ENCODE peak calls at places on chromosomes 5 and 9, in six cellular contexts. One of them, this sample, is unnamed.

GRCh38 chr5:67234671-67235176 is 38.1 kb upstream of the CD180 start:
- DNase-seq in mammary epithelial cell: peak
- DNase-seq in fibroblast of lung: peak
- DNase-seq in A549: no peak
- DNase-seq in GM23248: peak
- DNase-seq in endothelial cell of umbilical vein: peak
- DNase-seq in this sample: no peak

GRCh38 chr5:37735649-37736347 is 104.0 kb downstream of the GDNF start:
- DNase-seq in mammary epithelial cell: no peak
- DNase-seq in fibroblast of lung: peak
- DNase-seq in A549: no peak
- DNase-seq in GM23248: peak
- DNase-seq in endothelial cell of umbilical vein: no peak
- DNase-seq in this sample: no peak

GRCh38 chr9:135102331-135102730 is 14.9 kb downstream of the OLFM1 start:
- DNase-seq in mammary epithelial cell: no peak
- DNase-seq in fibroblast of lung: no peak
- DNase-seq in A549: no peak
- DNase-seq in GM23248: no peak
- DNase-seq in endothelial cell of umbilical vein: no peak
- DNase-seq in this sample: no peak

GRCh38 chr5:87826507-87826906 is 413.8 kb upstream of the CCNH start:
- DNase-seq in mammary epithelial cell: no peak
- DNase-seq in fibroblast of lung: no peak
- DNase-seq in A549: no peak
- DNase-seq in GM23248: no peak
- DNase-seq in endothelial cell of umbilical vein: no peak
- DNase-seq in this sample: peak

GRCh38 chr5:114305402-114306207 is 56.3 kb upstream of the KCNN2 start:
- DNase-seq in mammary epithelial cell: peak
- DNase-seq in fibroblast of lung: peak
- DNase-seq in A549: peak
- DNase-seq in GM23248: peak
- DNase-seq in endothelial cell of umbilical vein: peak
- DNase-seq in this sample: peak

GRCh38 chr5:61332891-61333350 is 863 bp downstream of the ZSWIM6 start:
- DNase-seq in mammary epithelial cell: peak
- DNase-seq in fibroblast of lung: peak
- DNase-seq in A549: peak
- DNase-seq in GM23248: peak
- DNase-seq in endothelial cell of umbilical vein: peak
- DNase-seq in this sample: peak

GRCh38 chr9:74639112-74639511 is 142.0 kb downstream of the RORB start:
- DNase-seq in mammary epithelial cell: no peak
- DNase-seq in fibroblast of lung: no peak
- DNase-seq in A549: no peak
- DNase-seq in GM23248: no peak
- DNase-seq in endothelial cell of umbilical vein: no peak
- DNase-seq in this sample: peak

GRCh38 chr5:91307023-91307422 is 76.1 kb downstream of the ARRDC3 start:
- DNase-seq in mammary epithelial cell: peak
- DNase-seq in fibroblast of lung: no peak
- DNase-seq in A549: peak
- DNase-seq in GM23248: peak
- DNase-seq in endothelial cell of umbilical vein: no peak
- DNase-seq in this sample: no peak

GRCh38 chr5:135265497-135266300 is 133.3 kb downstream of the MACROH2A1 start:
- DNase-seq in mammary epithelial cell: no peak
- DNase-seq in fibroblast of lung: no peak
- DNase-seq in A549: no peak
- DNase-seq in GM23248: no peak
- DNase-seq in endothelial cell of umbilical vein: no peak
- DNase-seq in this sample: no peak

GRCh38 chr9:135068776-135069415 is 18.6 kb upstream of the OLFM1 start:
- DNase-seq in mammary epithelial cell: no peak
- DNase-seq in fibroblast of lung: no peak
- DNase-seq in A549: no peak
- DNase-seq in GM23248: no peak
- DNase-seq in endothelial cell of umbilical vein: no peak
- DNase-seq in this sample: no peak

GRCh38 chr5:80198399-80198798 is 57.4 kb downstream of the SERINC5 start:
- DNase-seq in mammary epithelial cell: no peak
- DNase-seq in fibroblast of lung: peak
- DNase-seq in A549: no peak
- DNase-seq in GM23248: no peak
- DNase-seq in endothelial cell of umbilical vein: no peak
- DNase-seq in this sample: no peak
- H3K27ac ChIP-seq in mammary epithelial cell: no peak
- H3K27ac ChIP-seq in fibroblast of lung: no peak
- H3K27ac ChIP-seq in A549: no peak
- H3K27ac ChIP-seq in GM23248: no peak
- H3K27ac ChIP-seq in endothelial cell of umbilical vein: no peak
- H3K27ac ChIP-seq in this sample: no peak

DNA sequence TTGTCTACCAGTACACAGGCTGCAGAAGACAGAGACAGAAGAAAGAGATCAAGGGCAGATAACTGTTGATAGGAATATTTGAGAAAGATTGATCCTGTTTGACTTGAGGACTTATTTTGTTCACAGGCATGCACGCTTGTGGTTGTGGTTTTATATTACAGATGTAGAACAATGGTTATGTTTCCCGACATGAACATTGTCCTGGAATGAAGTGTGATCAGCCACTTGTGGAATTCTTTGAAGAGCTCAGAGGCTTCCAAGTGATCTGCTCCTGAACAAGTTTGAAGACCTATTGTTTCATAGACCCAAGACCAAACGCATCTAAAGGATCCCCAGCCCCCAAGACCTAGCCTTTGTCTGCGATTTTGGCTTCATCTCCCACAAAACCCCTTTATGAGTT is 13.7 kb downstream of the TEX53 start:
- DNase-seq in mammary epithelial cell: no peak
- DNase-seq in fibroblast of lung: peak
- DNase-seq in A549: no peak
- DNase-seq in GM23248: no peak
- DNase-seq in endothelial cell of umbilical vein: no peak
- DNase-seq in this sample: no peak
- H3K4me2 ChIP-seq in mammary epithelial cell: no peak
- H3K4me2 ChIP-seq in fibroblast of lung: no peak
- H3K4me2 ChIP-seq in A549: no peak
- H3K4me2 ChIP-seq in GM23248: no peak
- H3K4me2 ChIP-seq in endothelial cell of umbilical vein: no peak
- H3K4me2 ChIP-seq in this sample: no peak

GRCh38 chr9:133122935-133123611 is 2.0 kb upstream of the RALGDS start:
- DNase-seq in mammary epithelial cell: no peak
- DNase-seq in fibroblast of lung: peak
- DNase-seq in A549: no peak
- DNase-seq in GM23248: peak
- DNase-seq in endothelial cell of umbilical vein: no peak
- DNase-seq in this sample: peak
- H3K27ac ChIP-seq in mammary epithelial cell: no peak
- H3K27ac ChIP-seq in fibroblast of lung: peak
- H3K27ac ChIP-seq in A549: peak
- H3K27ac ChIP-seq in GM23248: no peak
- H3K27ac ChIP-seq in endothelial cell of umbilical vein: no peak
- H3K27ac ChIP-seq in this sample: no peak

DNA sequence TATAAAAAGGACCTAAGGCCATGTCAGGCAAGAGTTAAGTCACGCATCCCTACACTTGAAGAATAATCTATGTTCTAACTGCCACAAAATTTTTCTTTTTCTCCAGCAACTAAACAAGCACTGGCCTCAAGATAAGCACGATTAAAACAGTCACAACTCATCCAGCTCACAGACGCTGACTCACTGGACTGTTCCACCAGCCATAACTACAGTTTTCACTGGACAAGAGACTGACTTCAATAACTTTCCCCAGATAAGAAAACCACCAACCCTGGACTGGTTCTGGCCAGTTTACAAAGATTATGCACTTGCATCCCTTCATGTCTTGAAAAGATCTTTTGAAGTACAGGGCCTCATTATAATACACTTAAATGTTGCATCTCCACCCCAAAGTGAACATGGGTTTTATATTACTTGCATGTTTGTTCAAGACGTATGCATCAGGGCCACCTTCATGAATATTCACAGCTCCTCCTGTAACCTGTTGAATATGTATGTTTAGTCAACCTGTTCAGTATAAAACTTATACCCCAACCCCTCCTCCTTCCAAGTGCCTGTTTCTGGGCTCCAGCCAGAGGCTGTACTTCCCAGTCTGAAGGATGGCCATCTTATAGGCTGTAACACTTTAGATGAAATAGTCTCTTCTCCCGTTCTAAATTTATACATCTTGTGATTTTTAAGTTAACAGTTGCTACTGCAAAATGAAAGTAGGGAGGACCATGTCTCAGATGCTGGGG is 129.3 kb upstream of the EPB41L4A start:
- DNase-seq in mammary epithelial cell: peak
- DNase-seq in fibroblast of lung: peak
- DNase-seq in A549: peak
- DNase-seq in GM23248: peak
- DNase-seq in endothelial cell of umbilical vein: peak
- DNase-seq in this sample: no peak
- H3K4me2 ChIP-seq in mammary epithelial cell: no peak
- H3K4me2 ChIP-seq in fibroblast of lung: no peak
- H3K4me2 ChIP-seq in A549: no peak
- H3K4me2 ChIP-seq in GM23248: no peak
- H3K4me2 ChIP-seq in endothelial cell of umbilical vein: no peak
- H3K4me2 ChIP-seq in this sample: no peak